ENCODE peak calls at places on chromosomes 5 and 9, in five cellular contexts. G, I, V, P and U are unnamed samples.
A peak's percentile ranks its signal among the peaks of the same experiment; 100 is the strongest.

GRCh38 chr9:5626727-5627634 is 1.9 kb upstream of the RIC1 start:
- DNase-seq in P (peak; percentile 48), V (peak; percentile 61), I (no peak), G (peak; percentile 23), U (no peak)

GRCh38 chr9:27151693-27152397 is 42.8 kb downstream of the TEK start:
- DNase-seq in I (no peak), G (no peak), P (no peak), V (no peak), U (peak; percentile 38)

GRCh38 chr9:106954562-106954961 is 91.6 kb downstream of the ZNF462 start:
- DNase-seq in V (no peak), I (no peak), P (no peak), G (no peak), U (peak; percentile 36)

GRCh38 chr5:31824886-31825774 is 186.2 kb downstream of the PDZD2 start:
- DNase-seq in V (peak; percentile 14), P (peak; percentile 34), G (peak; percentile 15), I (peak; percentile 31), U (peak; percentile 61)

GRCh38 chr9:111375062-111375461 is 45.0 kb upstream of the OR2K2 start:
- DNase-seq in I (no peak), G (no peak), P (no peak), V (no peak), U (no peak)

GRCh38 chr5:59296317-59297264 is 596.9 kb downstream of the PDE4D start:
- DNase-seq in G (no peak), V (no peak), P (no peak), I (no peak), U (peak; percentile 56)

GRCh38 chr5:107860044-107860443 is 189.3 kb upstream of the EFNA5 start:
- DNase-seq in G (no peak), I (no peak), P (no peak), V (no peak), U (no peak)

GRCh38 chr9:76365028-76365427 is 29.2 kb downstream of the RFK start:
- DNase-seq in I (no peak), G (no peak), V (no peak), P (no peak), U (peak; percentile 70)

GRCh38 chr5:123264399-123264798 is 158.8 kb downstream of the CEP120 start:
- DNase-seq in I (no peak), V (no peak), G (no peak), P (no peak), U (no peak)

GRCh38 chr9:131436386-131436785 is 42.5 kb downstream of the PRRC2B start:
- DNase-seq in V (no peak), G (no peak), P (no peak), I (no peak), U (no peak)

GRCh38 chr9:127710204-127710805 is 3.5 kb downstream of the CFAP157 start:
- DNase-seq in P (no peak), I (no peak), G (no peak), V (no peak), U (no peak)

GRCh38 chr9:6634441-6634840 is 11.1 kb downstream of the GLDC start:
- DNase-seq in P (no peak), I (no peak), G (no peak), V (no peak), U (no peak)

GRCh38 chr5:111310713-111311620 is 86.8 kb downstream of the CAMK4 start:
- DNase-seq in I (no peak), G (no peak), P (no peak), V (no peak), U (no peak)